ENCODE peak calls at places on chromosomes 11 and 22, in six cellular contexts. C is K562, W is HepG2, M is H1, F is GM12878, X is GM12891. H is an unnamed sample.

GRCh38 chr11:22670803-22671202 is 4.4 kb downstream of the GAS2 start:
- DNase-seq in C (no peak), W (peak), M (no peak), F (no peak), X (no peak), H (no peak)

GRCh38 chr11:65489061-65489705 is 9.7 kb upstream of the MALAT1 start:
- DNase-seq in C (no peak), W (peak), M (peak), F (no peak), X (no peak), H (no peak)

GRCh38 chr11:101860694-101861371 is 54.0 kb upstream of the CEP126 start:
- DNase-seq in C (peak), W (peak), M (no peak), F (no peak), X (peak), H (no peak)

GRCh38 chr11:33476945-33477584 is 219.9 kb downstream of the HIPK3 start:
- DNase-seq in C (no peak), W (no peak), M (no peak), F (no peak), X (no peak), H (no peak)

GRCh38 chr22:18024276-18024939 is at the start of gene MICAL3:
- DNase-seq in C (peak), W (no peak), M (peak), F (no peak), X (peak), H (peak)

GRCh38 chr22:31262369-31263133 is 29.7 kb downstream of the PIK3IP1 start:
- DNase-seq in C (no peak), W (no peak), M (no peak), F (no peak), X (no peak), H (no peak)

GRCh38 chr11:73157141-73158010 is 15.3 kb upstream of the FCHSD2 start:
- DNase-seq in C (no peak), W (peak), M (no peak), F (no peak), X (no peak), H (no peak)

GRCh38 chr11:113796663-113797259 is 17.2 kb downstream of the CLDN25 start:
- DNase-seq in C (peak), W (peak), M (no peak), F (no peak), X (no peak), H (no peak)

GRCh38 chr11:15673408-15673811 is 558.7 kb downstream of the INSC start:
- DNase-seq in C (no peak), W (no peak), M (no peak), F (no peak), X (no peak), H (no peak)

GRCh38 chr11:13358871-13359270 is 81.3 kb downstream of the BMAL1 start:
- DNase-seq in C (no peak), W (no peak), M (no peak), F (no peak), X (no peak), H (no peak)

GRCh38 chr22:45335021-45335818 is 25.5 kb downstream of the FAM118A start:
- DNase-seq in C (no peak), W (no peak), M (peak), F (no peak), X (no peak), H (no peak)

GRCh38 chr22:43542681-43543521 is 131.1 kb downstream of the MPPED1 start:
- DNase-seq in C (no peak), W (no peak), M (no peak), F (no peak), X (no peak), H (no peak)

GRCh38 chr11:41119484-41119883 is 340.0 kb downstream of the LRRC4C start:
- DNase-seq in C (no peak), W (no peak), M (no peak), F (no peak), X (no peak), H (no peak)

GRCh38 chr11:13837286-13837685 is 125.2 kb upstream of the SPON1 start:
- DNase-seq in C (no peak), W (no peak), M (no peak), F (no peak), X (no peak), H (no peak)

GRCh38 chr22:38109391-38110000 is 988 bp downstream of the BAIAP2L2 start:
- DNase-seq in C (no peak), W (no peak), M (no peak), F (no peak), X (no peak), H (no peak)

GRCh38 chr11:84673753-84674152 is 953.4 kb downstream of the DLG2 start:
- DNase-seq in C (no peak), W (no peak), M (no peak), F (no peak), X (no peak), H (no peak)

GRCh38 chr11:123228489-123229163 is 33.6 kb upstream of the CLMP start:
- DNase-seq in C (no peak), W (no peak), M (no peak), F (no peak), X (no peak), H (no peak)

GRCh38 chr22:31726692-31727091 is 23.2 kb downstream of the PRR14L start:
- DNase-seq in C (no peak), W (no peak), M (no peak), F (no peak), X (no peak), H (no peak)

GRCh38 chr22:30356392-30357230 is at the start of the genes CCDC157 and SF3A1:
- DNase-seq in C (peak), W (peak), M (peak), F (peak), X (peak), H (peak)

GRCh38 chr11:125170406-125171031 is 6.0 kb downstream of the PKNOX2 start:
- DNase-seq in C (peak), W (no peak), M (no peak), F (no peak), X (no peak), H (no peak)

GRCh38 chr11:95016133-95016532 is 8.9 kb upstream of the KDM4E start:
- DNase-seq in C (no peak), W (no peak), M (no peak), F (no peak), X (no peak), H (no peak)

GRCh38 chr22:43789452-43789851 is 22.7 kb downstream of the EFCAB6 start:
- DNase-seq in C (no peak), W (no peak), M (no peak), F (no peak), X (no peak), H (no peak)

GRCh38 chr11:96054870-96055705 is 131.2 kb upstream of the MTMR2 start:
- DNase-seq in C (peak), W (peak), M (no peak), F (no peak), X (no peak), H (no peak)

GRCh38 chr11:123195182-123196059 is at the start of gene CLMP:
- DNase-seq in C (no peak), W (no peak), M (peak), F (no peak), X (peak), H (no peak)

GRCh38 chr22:21624120-21624879 is 5.5 kb downstream of the YDJC start:
- DNase-seq in C (peak), W (no peak), M (peak), F (no peak), X (no peak), H (no peak)

GRCh38 chr22:45883811-45884170 is 93.2 kb downstream of the WNT7B start:
- DNase-seq in C (no peak), W (no peak), M (no peak), F (no peak), X (no peak), H (no peak)

GRCh38 chr11:121553367-121553766 is 100.6 kb upstream of the SORL1-AS1 start:
- DNase-seq in C (no peak), W (no peak), M (no peak), F (no peak), X (no peak), H (no peak)

GRCh38 chr11:45371251-45371749 is 85.2 kb upstream of the SYT13 start:
- DNase-seq in C (peak), W (peak), M (peak), F (no peak), X (peak), H (peak)

GRCh38 chr22:19988965-19989724 is 27.5 kb downstream of the ARVCF start:
- DNase-seq in C (peak), W (no peak), M (no peak), F (no peak), X (no peak), H (no peak)

GRCh38 chr11:114242032-114242431 is 54.2 kb upstream of the NNMT start:
- DNase-seq in C (no peak), W (no peak), M (no peak), F (no peak), X (no peak), H (no peak)

GRCh38 chr11:2928605-2929510 is at the start of gene PHLDA2:
- DNase-seq in C (peak), W (no peak), M (peak), F (no peak), X (no peak), H (no peak)

GRCh38 chr11:24496728-24497396 is at the start of gene LUZP2:
- DNase-seq in C (no peak), W (no peak), M (peak), F (no peak), X (peak), H (no peak)

GRCh38 chr11:911031-911889 is 650 bp upstream of the CHID1 start:
- DNase-seq in C (peak), W (no peak), M (no peak), F (no peak), X (no peak), H (no peak)

GRCh38 chr11:44308923-44309482 is 936 bp downstream of the ALX4 start:
- DNase-seq in C (no peak), W (no peak), M (no peak), F (no peak), X (no peak), H (no peak)

GRCh38 chr11:35683728-35684339 is 21.3 kb downstream of the TRIM44 start:
- DNase-seq in C (no peak), W (no peak), M (no peak), F (no peak), X (no peak), H (no peak)

GRCh38 chr11:2104524-2105440 is 34.4 kb downstream of the IGF2 start:
- DNase-seq in C (no peak), W (no peak), M (no peak), F (no peak), X (no peak), H (no peak)

GRCh38 chr11:130145975-130146776 is 13.4 kb upstream of the ST14 start:
- DNase-seq in C (no peak), W (peak), M (peak), F (no peak), X (no peak), H (no peak)

DNA sequence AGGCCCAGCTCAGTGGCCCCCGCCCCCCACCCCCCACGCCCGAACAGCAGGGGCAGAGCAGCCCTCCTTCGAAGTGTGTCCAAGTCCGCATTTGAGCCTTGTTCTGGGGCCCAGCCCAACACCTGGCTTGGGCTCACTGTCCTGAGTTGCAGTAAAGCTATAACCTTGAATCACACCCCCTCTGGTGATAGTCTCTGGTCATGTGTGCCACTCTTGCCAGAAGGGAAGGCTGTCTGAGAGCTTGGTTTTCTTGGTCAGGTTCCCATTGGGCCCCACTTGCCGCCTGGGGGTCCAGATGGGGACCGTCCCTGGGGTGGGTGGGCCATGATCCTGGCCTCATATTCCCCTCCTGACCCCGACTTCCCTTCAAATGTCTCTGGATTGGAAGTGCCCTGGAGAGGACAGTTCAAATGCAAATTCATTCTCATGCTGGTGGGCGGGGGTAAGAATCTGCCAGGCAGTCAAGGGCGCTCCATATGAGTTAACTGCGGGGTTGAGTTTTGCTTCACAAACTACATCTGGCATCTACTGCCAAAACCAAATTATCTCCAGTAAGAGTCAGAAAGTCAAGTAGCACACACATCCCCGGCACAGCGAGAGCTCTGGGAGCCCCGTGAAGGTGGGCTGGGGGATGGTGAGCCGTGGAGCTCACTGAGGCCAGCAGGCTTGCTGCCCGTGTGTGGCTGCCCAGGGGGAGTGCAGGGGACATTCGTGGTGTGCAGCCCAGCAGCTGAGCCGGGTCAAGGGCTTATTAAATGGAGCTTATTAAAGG is 35.7 kb downstream of the B3GAT1 start:
- DNase-seq in C (no peak), W (no peak), M (no peak), F (no peak), X (no peak), H (no peak)
- TF ChIP-seq TAF1 in C (no peak), W (no peak), M (no peak), F (no peak), X (no peak), H (no peak)

GRCh38 chr11:61361686-61362541 is at the start of the genes CYB561A3 and TMEM138:
- DNase-seq in C (peak), W (peak), M (peak), F (peak), X (peak), H (peak)
- TF ChIP-seq POLR2A in C (peak), W (peak), M (peak), F (peak), X (peak), H (peak)

GRCh38 chr11:119972281-119972680 is 165.6 kb downstream of the TRIM29 start:
- DNase-seq in C (no peak), W (no peak), M (no peak), F (no peak), X (no peak), H (no peak)

GRCh38 chr11:119975561-119976152 is 162.3 kb downstream of the TRIM29 start:
- DNase-seq in C (no peak), W (no peak), M (peak), F (no peak), X (no peak), H (no peak)

GRCh38 chr11:119974051-119974450 is 163.9 kb downstream of the TRIM29 start:
- DNase-seq in C (no peak), W (no peak), M (no peak), F (no peak), X (no peak), H (no peak)

GRCh38 chr11:119976805-119977583 is 160.9 kb downstream of the TRIM29 start:
- DNase-seq in C (no peak), W (no peak), M (no peak), F (no peak), X (no peak), H (no peak)

DNA sequence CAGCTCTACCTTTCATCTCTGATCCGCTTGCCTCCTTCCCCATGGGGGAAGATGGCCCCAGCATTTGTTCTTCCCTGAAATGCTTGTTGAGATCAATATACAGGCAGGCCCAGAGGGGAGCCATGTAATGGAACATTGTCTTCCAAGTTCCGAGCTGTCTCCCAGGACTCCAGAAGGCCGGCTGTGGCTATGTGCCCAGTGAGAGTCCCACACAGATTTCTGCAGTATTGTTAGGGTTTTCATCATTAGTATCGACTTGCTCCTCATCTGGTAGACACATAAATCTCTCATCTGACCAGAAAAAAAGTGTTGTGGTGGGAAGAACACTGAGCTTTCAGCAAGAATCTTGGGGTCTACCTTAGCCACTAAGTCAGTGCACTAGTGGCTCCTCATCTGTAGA is 163.4 kb downstream of the TRIM29 start:
- DNase-seq in C (no peak), W (no peak), M (no peak), F (no peak), X (no peak), H (no peak)
- TF ChIP-seq TAF1 in C (no peak), W (no peak), M (no peak), F (no peak), X (no peak), H (no peak)

GRCh38 chr22:48639896-48640732 is 1187.6 kb downstream of the BRD1 start:
- DNase-seq in C (no peak), W (no peak), M (no peak), F (no peak), X (no peak), H (no peak)
- TF ChIP-seq POLR2A in C (no peak), W (no peak), M (no peak), F (no peak), X (no peak), H (no peak)

DNA sequence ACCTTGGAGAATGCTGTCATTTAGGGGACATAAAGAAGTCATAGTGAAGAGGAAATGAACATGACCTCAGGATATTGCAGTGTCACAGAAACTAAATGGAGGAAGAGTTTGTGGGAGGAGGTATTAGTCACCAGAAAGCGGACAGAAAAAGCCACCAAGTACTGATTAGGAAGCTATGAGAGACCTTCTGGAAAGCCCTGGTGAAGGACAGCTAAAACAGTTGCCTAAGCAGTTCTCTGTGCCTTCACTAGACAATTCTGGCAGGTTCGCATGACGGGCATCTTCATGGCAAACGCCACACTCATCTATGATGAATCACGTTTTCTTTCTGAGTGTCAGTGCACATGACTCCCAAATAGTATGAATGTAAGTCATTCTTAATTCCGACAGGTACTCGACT is 325.8 kb downstream of the C11orf87 start:
- DNase-seq in C (no peak), W (no peak), M (no peak), F (no peak), X (no peak), H (no peak)
- TF ChIP-seq TAF1 in C (no peak), W (no peak), M (no peak), F (no peak), X (no peak), H (no peak)